ENCODE peak calls at places on chromosome 13, in eight cellular contexts. M is AG04450, X is GM23338, U is lower lobe of right lung, S is Peyer's patch, I is cardiac muscle cell, K is fibroblast of the aortic adventitia, H is tibial nerve. Q is an unnamed sample.

GRCh38 chr13:31927219-31927653 is 104.3 kb upstream of the FRY start:
- DNase-seq in M (no peak), X (peak), U (no peak), S (no peak), I (no peak), K (no peak), H (no peak), Q (no peak)

GRCh38 chr13:20525144-20525600 is 485 bp downstream of the CRYL1 start:
- DNase-seq in M (no peak), X (peak), U (peak), S (peak), I (peak), K (peak), H (peak), Q (no peak)

GRCh38 chr13:89212186-89212585 is 1541.0 kb downstream of the SLITRK5 start:
- DNase-seq in M (no peak), X (no peak), U (no peak), S (no peak), I (no peak), K (no peak), H (no peak), Q (no peak)

GRCh38 chr13:19959141-19959830 is 759 bp downstream of the ZMYM2 start:
- DNase-seq in M (no peak), X (peak), U (peak), S (peak), I (peak), K (peak), H (peak), Q (peak)

GRCh38 chr13:29284726-29285125 is 310.8 kb downstream of the SLC7A1 start:
- DNase-seq in M (no peak), X (peak), U (no peak), S (no peak), I (no peak), K (no peak), H (no peak), Q (no peak)

GRCh38 chr13:23956106-23956505 is 58.8 kb upstream of the C1QTNF9B start:
- DNase-seq in M (no peak), X (no peak), U (no peak), S (no peak), I (peak), K (peak), H (no peak), Q (no peak)

GRCh38 chr13:43934273-43934672 is 54.6 kb downstream of the LACC1 start:
- DNase-seq in M (no peak), X (no peak), U (no peak), S (no peak), I (no peak), K (no peak), H (no peak), Q (no peak)

GRCh38 chr13:77374786-77375185 is 47.9 kb upstream of the MYCBP2 start:
- DNase-seq in M (no peak), X (no peak), U (no peak), S (no peak), I (no peak), K (no peak), H (no peak), Q (no peak)

GRCh38 chr13:67518785-67519184 is 288.6 kb upstream of the PCDH9 start:
- DNase-seq in M (no peak), X (peak), U (no peak), S (no peak), I (no peak), K (no peak), H (no peak), Q (no peak)

GRCh38 chr13:89796196-89796595 is 1551.3 kb upstream of the MIR17HG start:
- DNase-seq in M (no peak), X (no peak), U (no peak), S (no peak), I (no peak), K (no peak), H (no peak), Q (no peak)

GRCh38 chr13:21917046-21918010 is 246.5 kb downstream of the FGF9 start:
- DNase-seq in M (no peak), X (no peak), U (no peak), S (no peak), I (no peak), K (no peak), H (no peak), Q (no peak)

GRCh38 chr13:38350114-38350617 is 515 bp downstream of the UFM1 start:
- DNase-seq in M (no peak), X (peak), U (peak), S (peak), I (peak), K (no peak), H (peak), Q (peak)

GRCh38 chr13:95226476-95226875 is 74.8 kb downstream of the ABCC4 start:
- DNase-seq in M (no peak), X (no peak), U (no peak), S (no peak), I (no peak), K (no peak), H (no peak), Q (peak)

DNA sequence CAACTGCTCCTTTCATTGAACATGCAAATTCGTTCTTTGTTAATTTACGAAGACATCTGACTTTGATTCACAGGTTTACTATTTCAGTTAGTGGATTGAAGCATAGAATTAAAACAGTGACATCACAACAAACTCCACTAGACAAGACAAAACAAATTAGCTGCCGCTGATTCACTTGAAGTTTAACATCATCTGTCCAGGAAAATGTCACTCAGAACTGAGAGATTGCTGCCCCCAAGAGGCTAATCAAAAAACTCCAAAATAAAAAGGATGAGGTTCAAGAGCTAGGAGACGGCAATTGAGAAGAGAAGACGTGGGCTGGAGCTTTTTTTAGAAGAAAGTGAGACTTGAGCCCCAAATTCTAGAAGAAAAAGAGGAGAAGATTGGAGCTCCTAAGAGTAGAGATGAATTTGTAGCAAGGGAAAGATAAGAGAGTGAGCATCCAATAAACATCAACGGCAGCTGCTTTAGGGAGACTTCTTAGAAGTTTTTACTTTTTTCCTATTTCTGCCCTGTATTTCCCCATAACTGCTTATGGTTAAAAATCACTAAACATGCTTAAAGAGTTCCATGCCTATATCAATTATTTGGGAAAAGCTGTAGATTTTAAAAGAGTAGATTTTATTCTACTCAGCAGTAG is 40.8 kb upstream of the TPP2 start:
- DNase-seq in M (no peak), X (peak), U (no peak), S (no peak), I (peak), K (peak), H (no peak), Q (no peak)
- TF ChIP-seq CTCF in M (peak), X (peak), U (peak), S (peak), I (peak), K (peak), H (peak), Q (peak)

GRCh38 chr13:51895906-51896888 is 34.4 kb downstream of the CCDC70 start:
- DNase-seq in M (peak), X (peak), U (peak), S (peak), I (peak), K (peak), H (peak), Q (no peak)
- TF ChIP-seq CTCF in M (peak), X (peak), U (peak), S (peak), I (peak), K (peak), H (peak), Q (peak)

GRCh38 chr13:114063545-114064515 is 68.6 kb downstream of the RASA3 start:
- DNase-seq in M (no peak), X (no peak), U (peak), S (no peak), I (peak), K (peak), H (no peak), Q (no peak)

GRCh38 chr13:114065926-114066774 is 66.3 kb downstream of the RASA3 start:
- DNase-seq in M (no peak), X (no peak), U (peak), S (no peak), I (no peak), K (no peak), H (no peak), Q (no peak)

GRCh38 chr13:114064516-114065140 is 67.8 kb downstream of the RASA3 start:
- DNase-seq in M (no peak), X (no peak), U (peak), S (no peak), I (peak), K (peak), H (no peak), Q (no peak)

GRCh38 chr13:114066956-114067355 is 65.5 kb downstream of the RASA3 start:
- DNase-seq in M (no peak), X (no peak), U (peak), S (no peak), I (no peak), K (no peak), H (no peak), Q (no peak)

GRCh38 chr13:114065141-114065925 is 67.1 kb downstream of the RASA3 start:
- DNase-seq in M (peak), X (peak), U (peak), S (peak), I (peak), K (peak), H (peak), Q (peak)
- TF ChIP-seq CTCF in M (peak), X (no peak), U (no peak), S (no peak), I (no peak), K (peak), H (no peak), Q (no peak)

DNA sequence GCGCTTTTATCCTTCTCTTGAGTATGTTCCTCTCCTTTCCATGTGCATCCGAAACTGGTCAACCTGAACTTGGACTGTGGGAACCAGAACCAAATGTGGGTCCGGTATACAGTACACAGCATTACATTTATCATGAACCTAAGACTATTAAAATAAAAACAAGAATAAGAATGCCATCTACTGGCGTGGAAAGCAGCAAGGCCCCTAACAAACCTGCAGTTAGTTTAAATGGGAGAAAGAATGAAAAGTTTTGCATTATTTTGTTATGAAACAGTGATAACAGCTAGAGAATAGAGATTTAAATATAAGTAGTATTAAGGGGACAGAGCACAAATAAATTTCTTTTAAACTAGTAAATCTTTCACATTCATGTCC is 159.5 kb downstream of the RBM26 start:
- DNase-seq in M (no peak), X (no peak), U (no peak), S (no peak), I (no peak), K (no peak), H (no peak), Q (no peak)
- TF ChIP-seq CTCF in M (no peak), X (no peak), U (no peak), S (no peak), I (peak), K (no peak), H (no peak), Q (no peak)

GRCh38 chr13:78806457-78806856 is 147.5 kb upstream of the OBI1 start:
- DNase-seq in M (no peak), X (peak), U (no peak), S (no peak), I (peak), K (no peak), H (no peak), Q (no peak)
- TF ChIP-seq CTCF in M (peak), X (peak), U (peak), S (peak), I (peak), K (peak), H (peak), Q (peak)

DNA sequence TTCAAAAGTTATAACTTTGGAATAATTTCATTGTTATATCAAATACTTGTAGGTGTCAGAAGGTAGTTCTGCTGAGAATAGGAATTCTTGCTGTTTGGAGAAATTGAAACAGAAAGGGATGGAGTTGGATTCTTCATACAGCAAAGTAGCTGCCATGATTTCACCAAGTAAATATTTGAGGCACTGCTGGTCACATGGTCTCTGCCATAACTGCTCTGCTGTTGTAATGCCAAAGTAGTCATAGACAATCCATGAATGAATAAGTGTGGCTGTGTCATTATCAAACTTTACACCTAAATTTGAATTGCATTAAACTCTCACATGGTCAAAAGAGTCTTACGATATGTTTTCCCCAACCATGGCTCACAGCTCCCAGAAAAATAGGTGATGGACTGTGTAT is 308.6 kb downstream of the GPC6 start:
- DNase-seq in M (no peak), X (no peak), U (no peak), S (no peak), I (peak), K (peak), H (no peak), Q (no peak)
- TF ChIP-seq CTCF in M (no peak), X (no peak), U (no peak), S (no peak), I (no peak), K (no peak), H (no peak), Q (no peak)

DNA sequence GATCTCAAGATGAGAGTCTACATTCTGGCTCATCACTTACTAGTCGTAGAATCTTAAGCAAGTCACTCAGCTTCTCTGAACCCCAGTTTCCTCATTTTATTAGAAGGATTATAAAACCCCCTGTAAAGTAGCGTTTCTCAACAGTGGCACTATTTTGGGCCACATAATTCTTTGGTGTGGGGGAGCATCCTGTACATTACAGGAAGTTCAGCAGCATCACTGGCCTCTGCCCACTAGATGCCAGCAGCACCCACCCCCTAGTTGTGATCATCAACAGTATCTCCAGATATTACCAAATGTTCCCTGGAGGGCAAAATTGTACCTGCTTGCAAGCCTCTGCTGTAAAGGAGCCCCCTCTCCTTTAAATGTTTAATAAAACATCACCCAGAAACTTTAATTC is 22.6 kb downstream of the STARD13 start:
- DNase-seq in M (no peak), X (no peak), U (no peak), S (no peak), I (no peak), K (no peak), H (no peak), Q (no peak)
- TF ChIP-seq CTCF in M (no peak), X (no peak), U (no peak), S (peak), I (peak), K (no peak), H (no peak), Q (peak)

GRCh38 chr13:26474286-26474685 is 83.2 kb upstream of the WASF3 start:
- DNase-seq in M (no peak), X (no peak), U (no peak), S (peak), I (no peak), K (no peak), H (no peak), Q (peak)
- TF ChIP-seq CTCF in M (no peak), X (no peak), U (no peak), S (no peak), I (no peak), K (no peak), H (no peak), Q (no peak)

DNA sequence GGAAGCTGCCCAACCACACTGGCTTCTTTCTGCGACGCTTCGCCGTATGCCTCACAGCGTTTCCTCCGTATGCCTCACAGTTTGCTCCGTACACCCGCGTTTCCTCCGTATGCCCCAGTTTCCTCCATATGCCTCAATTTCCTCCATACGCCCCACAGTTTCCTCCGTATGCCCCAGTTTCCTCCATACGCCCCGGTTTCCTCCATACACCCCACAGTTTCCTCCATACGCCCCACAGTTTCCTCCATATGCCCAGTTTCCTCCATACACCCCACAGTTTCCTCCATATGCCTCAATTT is 22.6 kb downstream of the GAS6 start:
- DNase-seq in M (no peak), X (no peak), U (no peak), S (no peak), I (no peak), K (no peak), H (no peak), Q (no peak)
- TF ChIP-seq CTCF in M (no peak), X (no peak), U (no peak), S (no peak), I (no peak), K (no peak), H (no peak), Q (no peak)

Q was measured in osteocyte.